ENCODE peak calls at places on chromosome 16, in five cellular contexts. One of them, this sample, is unnamed. For H3K4me1, the result is how much of the 10 kb centered on the place peaks cover.

GRCh38 chr16:68272501-68273209 is 8.3 kb downstream of the SLC7A6 start:
- DNase-seq in neural progenitor cell: no peak
- DNase-seq in stomach: peak
- DNase-seq in adrenal gland: no peak
- DNase-seq in PC-9: no peak
- DNase-seq in this sample: no peak

GRCh38 chr16:48505705-48506104 is 104.3 kb downstream of the N4BP1 start:
- DNase-seq in neural progenitor cell: no peak
- DNase-seq in stomach: no peak
- DNase-seq in adrenal gland: no peak
- DNase-seq in PC-9: no peak
- DNase-seq in this sample: no peak

GRCh38 chr16:22971346-22971924 is 157.5 kb downstream of the HS3ST2 start:
- DNase-seq in neural progenitor cell: no peak
- DNase-seq in stomach: no peak
- DNase-seq in adrenal gland: no peak
- DNase-seq in PC-9: no peak
- DNase-seq in this sample: no peak

GRCh38 chr16:27240948-27241531 is 27.5 kb downstream of the NSMCE1 start:
- DNase-seq in neural progenitor cell: no peak
- DNase-seq in stomach: peak
- DNase-seq in adrenal gland: peak
- DNase-seq in PC-9: peak
- DNase-seq in this sample: no peak

GRCh38 chr16:68920349-68920748 is 77.0 kb downstream of the TANGO6 start:
- DNase-seq in neural progenitor cell: no peak
- DNase-seq in stomach: no peak
- DNase-seq in adrenal gland: no peak
- DNase-seq in PC-9: no peak
- DNase-seq in this sample: no peak

GRCh38 chr16:67406111-67406593 is 10.1 kb downstream of the ZDHHC1 start:
- DNase-seq in neural progenitor cell: no peak
- DNase-seq in stomach: no peak
- DNase-seq in adrenal gland: no peak
- DNase-seq in PC-9: no peak
- DNase-seq in this sample: no peak

GRCh38 chr16:82063456-82064082 is 28.5 kb downstream of the HSD17B2 start:
- DNase-seq in neural progenitor cell: no peak
- DNase-seq in stomach: no peak
- DNase-seq in adrenal gland: no peak
- DNase-seq in PC-9: no peak
- DNase-seq in this sample: no peak

GRCh38 chr16:83329466-83329865 is 478.3 kb upstream of the HSBP1 start:
- DNase-seq in neural progenitor cell: no peak
- DNase-seq in stomach: no peak
- DNase-seq in adrenal gland: no peak
- DNase-seq in PC-9: no peak
- DNase-seq in this sample: no peak

GRCh38 chr16:67026570-67026969 is 2.4 kb upstream of the CBFB start:
- DNase-seq in neural progenitor cell: no peak
- DNase-seq in stomach: no peak
- DNase-seq in adrenal gland: no peak
- DNase-seq in PC-9: no peak
- DNase-seq in this sample: no peak

GRCh38 chr16:68458551-68458950 is 10.2 kb upstream of the SMPD3 start:
- DNase-seq in neural progenitor cell: no peak
- DNase-seq in stomach: no peak
- DNase-seq in adrenal gland: no peak
- DNase-seq in PC-9: no peak
- DNase-seq in this sample: no peak

GRCh38 chr16:53985865-53986264 is 281.9 kb downstream of the FTO start:
- DNase-seq in neural progenitor cell: no peak
- DNase-seq in stomach: no peak
- DNase-seq in adrenal gland: no peak
- DNase-seq in PC-9: no peak
- DNase-seq in this sample: no peak

GRCh38 chr16:52149003-52149402 is 397.9 kb downstream of the TOX3 start:
- DNase-seq in neural progenitor cell: no peak
- DNase-seq in stomach: no peak
- DNase-seq in adrenal gland: no peak
- DNase-seq in PC-9: no peak
- DNase-seq in this sample: no peak

GRCh38 chr16:14325502-14325901 is 254.4 kb downstream of the MRTFB start:
- DNase-seq in neural progenitor cell: no peak
- DNase-seq in stomach: no peak
- DNase-seq in adrenal gland: no peak
- DNase-seq in PC-9: no peak
- DNase-seq in this sample: no peak

GRCh38 chr16:53291757-53292392 is 142.4 kb upstream of the RBL2 start:
- DNase-seq in neural progenitor cell: no peak
- DNase-seq in stomach: no peak
- DNase-seq in adrenal gland: no peak
- DNase-seq in PC-9: peak
- DNase-seq in this sample: no peak

GRCh38 chr16:57475711-57476339 is 10.5 kb downstream of the DOK4 start:
- DNase-seq in neural progenitor cell: peak
- DNase-seq in stomach: no peak
- DNase-seq in adrenal gland: peak
- DNase-seq in PC-9: no peak
- DNase-seq in this sample: peak

GRCh38 chr16:50245417-50246298 is 20.7 kb upstream of the ADCY7 start:
- DNase-seq in neural progenitor cell: peak
- DNase-seq in stomach: peak
- DNase-seq in adrenal gland: no peak
- DNase-seq in PC-9: peak
- DNase-seq in this sample: peak
- TF ChIP-seq CTCF in neural progenitor cell: no peak
- TF ChIP-seq CTCF in stomach: peak
- TF ChIP-seq CTCF in adrenal gland: peak
- TF ChIP-seq CTCF in PC-9: no peak
- TF ChIP-seq CTCF in this sample: no peak

GRCh38 chr16:73041644-73042043 is 6.3 kb downstream of the ZFHX3 start:
- DNase-seq in neural progenitor cell: no peak
- DNase-seq in stomach: no peak
- DNase-seq in adrenal gland: no peak
- DNase-seq in PC-9: no peak
- DNase-seq in this sample: no peak
- H3K4me1 ChIP-seq in neural progenitor cell: under half
- H3K4me1 ChIP-seq in stomach: half or more
- H3K4me1 ChIP-seq in adrenal gland: half or more
- H3K4me1 ChIP-seq in PC-9: half or more
- H3K4me1 ChIP-seq in this sample: half or more

GRCh38 chr16:84598391-84598750 is 19.5 kb downstream of the COTL1 start:
- DNase-seq in neural progenitor cell: peak
- DNase-seq in stomach: no peak
- DNase-seq in adrenal gland: no peak
- DNase-seq in PC-9: no peak
- DNase-seq in this sample: no peak
- H3K4me3 ChIP-seq in neural progenitor cell: no peak
- H3K4me3 ChIP-seq in stomach: no peak
- H3K4me3 ChIP-seq in adrenal gland: no peak
- H3K4me3 ChIP-seq in PC-9: no peak
- H3K4me3 ChIP-seq in this sample: no peak

DNA sequence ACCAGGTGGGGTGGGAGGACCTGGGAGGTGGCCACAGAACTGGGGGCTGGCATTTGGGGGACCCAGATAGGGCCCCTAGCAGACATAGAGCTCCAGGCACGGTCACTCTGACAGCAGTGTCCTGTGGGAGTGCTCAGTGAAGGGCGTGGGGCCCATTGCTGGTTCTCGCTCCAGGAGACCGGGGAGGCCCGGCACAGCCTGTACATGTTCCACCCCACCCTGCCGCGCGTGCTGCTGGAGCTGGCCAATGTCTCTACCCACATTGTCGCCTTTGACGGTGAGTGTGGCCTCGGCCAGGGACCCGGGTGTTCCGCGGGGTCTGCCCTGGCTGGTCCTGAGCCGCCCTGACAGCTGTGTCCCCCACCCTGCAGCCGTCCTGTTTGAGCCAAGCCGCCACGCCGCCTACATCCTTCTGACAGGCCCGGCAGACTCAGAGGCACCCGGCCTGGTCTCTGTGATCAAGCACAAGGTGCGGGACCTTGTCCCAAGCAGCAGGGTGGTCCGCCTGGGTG is 11.2 kb downstream of the RGS11 start:
- DNase-seq in neural progenitor cell: no peak
- DNase-seq in stomach: no peak
- DNase-seq in adrenal gland: no peak
- DNase-seq in PC-9: no peak
- DNase-seq in this sample: no peak
- TF ChIP-seq CTCF in neural progenitor cell: no peak
- TF ChIP-seq CTCF in stomach: no peak
- TF ChIP-seq CTCF in adrenal gland: no peak
- TF ChIP-seq CTCF in PC-9: no peak
- TF ChIP-seq CTCF in this sample: no peak

GRCh38 chr16:2467301-2468141 is 3.6 kb upstream of the NTN3 start:
- DNase-seq in neural progenitor cell: peak
- DNase-seq in stomach: peak
- DNase-seq in adrenal gland: peak
- DNase-seq in PC-9: no peak
- DNase-seq in this sample: peak
- H3K4me1 ChIP-seq in neural progenitor cell: under half
- H3K4me1 ChIP-seq in stomach: under half
- H3K4me1 ChIP-seq in adrenal gland: under half
- H3K4me1 ChIP-seq in PC-9: under half
- H3K4me1 ChIP-seq in this sample: under half

GRCh38 chr16:3057181-3058166 is 8.0 kb upstream of the IL32 start:
- DNase-seq in neural progenitor cell: no peak
- DNase-seq in stomach: no peak
- DNase-seq in adrenal gland: no peak
- DNase-seq in PC-9: no peak
- DNase-seq in this sample: no peak
- H3K4me3 ChIP-seq in neural progenitor cell: peak
- H3K4me3 ChIP-seq in stomach: peak
- H3K4me3 ChIP-seq in adrenal gland: no peak
- H3K4me3 ChIP-seq in PC-9: peak
- H3K4me3 ChIP-seq in this sample: no peak

GRCh38 chr16:78100162-78100467 is 661 bp downstream of the WWOX start:
- DNase-seq in neural progenitor cell: no peak
- DNase-seq in stomach: no peak
- DNase-seq in adrenal gland: no peak
- DNase-seq in PC-9: no peak
- DNase-seq in this sample: no peak
- TF ChIP-seq CTCF in neural progenitor cell: no peak
- TF ChIP-seq CTCF in stomach: no peak
- TF ChIP-seq CTCF in adrenal gland: no peak
- TF ChIP-seq CTCF in PC-9: peak
- TF ChIP-seq CTCF in this sample: no peak

GRCh38 chr16:69940676-69941075 is 10.5 kb upstream of the CLEC18A start:
- DNase-seq in neural progenitor cell: no peak
- DNase-seq in stomach: no peak
- DNase-seq in adrenal gland: no peak
- DNase-seq in PC-9: no peak
- DNase-seq in this sample: no peak

GRCh38 chr16:69941251-69942098 is 9.7 kb upstream of the CLEC18A start:
- DNase-seq in neural progenitor cell: no peak
- DNase-seq in stomach: no peak
- DNase-seq in adrenal gland: peak
- DNase-seq in PC-9: no peak
- DNase-seq in this sample: no peak

GRCh38 chr16:69939821-69940585 is 11.1 kb upstream of the CLEC18A start:
- DNase-seq in neural progenitor cell: no peak
- DNase-seq in stomach: no peak
- DNase-seq in adrenal gland: peak
- DNase-seq in PC-9: no peak
- DNase-seq in this sample: no peak

GRCh38 chr16:69937465-69937951 is 13.6 kb upstream of the CLEC18A start:
- DNase-seq in neural progenitor cell: peak
- DNase-seq in stomach: no peak
- DNase-seq in adrenal gland: no peak
- DNase-seq in PC-9: no peak
- DNase-seq in this sample: no peak

GRCh38 chr16:69938981-69939820 is 11.9 kb upstream of the CLEC18A start:
- DNase-seq in neural progenitor cell: no peak
- DNase-seq in stomach: no peak
- DNase-seq in adrenal gland: peak
- DNase-seq in PC-9: no peak
- DNase-seq in this sample: no peak
- H3K4me1 ChIP-seq in neural progenitor cell: under half
- H3K4me1 ChIP-seq in stomach: under half
- H3K4me1 ChIP-seq in adrenal gland: under half
- H3K4me1 ChIP-seq in PC-9: under half
- H3K4me1 ChIP-seq in this sample: under half

DNA sequence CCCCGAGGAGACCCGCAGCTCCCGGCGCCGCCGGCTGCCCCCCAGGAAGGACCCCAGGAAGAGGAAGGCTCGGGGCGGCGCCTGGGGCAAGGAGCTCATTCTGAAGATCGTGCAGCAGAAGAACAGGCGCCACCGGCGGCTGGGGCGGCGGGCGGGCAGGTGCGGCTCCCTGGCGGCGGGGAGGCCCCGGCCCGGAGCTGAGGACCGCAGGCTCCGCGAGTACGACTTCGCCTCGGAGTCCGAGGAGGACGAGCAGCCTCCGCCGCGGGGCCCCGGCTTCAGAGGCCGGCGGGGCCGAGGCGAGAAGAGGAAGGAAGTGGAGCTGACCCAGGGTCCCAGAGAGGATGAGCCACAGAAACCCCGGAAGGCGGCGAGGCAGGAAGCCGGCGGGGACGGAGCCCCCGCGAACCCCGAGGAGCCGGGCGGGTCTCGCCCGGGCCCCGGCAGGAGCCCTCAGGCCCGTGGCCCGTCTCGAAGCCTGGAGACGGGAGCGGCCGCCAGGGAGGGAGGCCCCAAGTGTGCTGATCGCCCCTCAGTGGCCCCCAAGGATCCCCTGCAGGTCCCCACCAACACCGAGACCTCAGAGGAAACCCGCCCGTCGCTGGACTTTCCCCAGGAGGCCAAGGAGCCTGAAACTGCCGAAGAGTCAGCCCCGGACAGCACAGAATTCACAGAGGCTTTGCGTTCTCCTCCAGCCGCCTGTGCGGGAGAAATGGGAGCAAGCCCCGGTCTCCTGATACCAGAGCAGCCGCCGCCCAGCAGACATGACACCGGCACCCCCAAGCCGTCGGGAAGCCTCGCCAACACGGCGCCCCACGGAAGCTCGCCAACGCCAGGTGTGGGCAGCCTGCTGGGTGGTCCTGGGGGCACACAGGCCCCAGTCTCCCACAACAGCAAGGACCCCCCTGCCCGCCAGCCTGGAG is 22.3 kb upstream of the ZFPM1 start:
- DNase-seq in neural progenitor cell: no peak
- DNase-seq in stomach: no peak
- DNase-seq in adrenal gland: peak
- DNase-seq in PC-9: no peak
- DNase-seq in this sample: peak
- H3K4me3 ChIP-seq in neural progenitor cell: no peak
- H3K4me3 ChIP-seq in stomach: peak
- H3K4me3 ChIP-seq in adrenal gland: peak
- H3K4me3 ChIP-seq in PC-9: no peak
- H3K4me3 ChIP-seq in this sample: peak